ENCODE peak calls at places on chromosomes 2 and 18, in ten cellular contexts. One of them, this sample, is unnamed.

GRCh38 chr2:105404736-105405135 is 5.9 kb upstream of the FHL2 start:
- DNase-seq in AG04450: no peak
- DNase-seq in cardiac muscle cell: no peak
- DNase-seq in stimulated activated CD4-positive, alpha-beta T cell treated with anti-CD3 and anti-CD28 coated beads, TNF-alpha, amount 100 ng/mL, for 4 hours: no peak
- DNase-seq in germinal center: no peak
- DNase-seq in activated T-cell treated with anti-CD3 and anti-CD28 coated beads for 4 hours: no peak
- DNase-seq in HEK293T: no peak
- DNase-seq in activated CD4-positive, alpha-beta T cell treated with anti-CD3 and anti-CD28 coated beads, Interleukin-2, amount 10 ng/mL, durations not matched to agents 7 days and 5 days: no peak
- DNase-seq in Kasumi-1: no peak
- DNase-seq in naive B cell: no peak
- DNase-seq in this sample: no peak

GRCh38 chr2:160142472-160142871 is 57.6 kb downstream of the ITGB6 start:
- DNase-seq in Kasumi-1: no peak
- DNase-seq in AG04450: no peak
- DNase-seq in stimulated activated CD4-positive, alpha-beta T cell treated with anti-CD3 and anti-CD28 coated beads, TNF-alpha, amount 100 ng/mL, for 4 hours: no peak
- DNase-seq in HEK293T: no peak
- DNase-seq in cardiac muscle cell: no peak
- DNase-seq in activated T-cell treated with anti-CD3 and anti-CD28 coated beads for 4 hours: no peak
- DNase-seq in activated CD4-positive, alpha-beta T cell treated with anti-CD3 and anti-CD28 coated beads, Interleukin-2, amount 10 ng/mL, durations not matched to agents 7 days and 5 days: no peak
- DNase-seq in naive B cell: no peak
- DNase-seq in germinal center: no peak
- DNase-seq in this sample: no peak

GRCh38 chr18:59565957-59566356 is 131.3 kb downstream of the CCBE1 start:
- DNase-seq in germinal center: no peak
- DNase-seq in Kasumi-1: no peak
- DNase-seq in cardiac muscle cell: no peak
- DNase-seq in naive B cell: no peak
- DNase-seq in AG04450: no peak
- DNase-seq in stimulated activated CD4-positive, alpha-beta T cell treated with anti-CD3 and anti-CD28 coated beads, TNF-alpha, amount 100 ng/mL, for 4 hours: no peak
- DNase-seq in HEK293T: no peak
- DNase-seq in activated T-cell treated with anti-CD3 and anti-CD28 coated beads for 4 hours: no peak
- DNase-seq in activated CD4-positive, alpha-beta T cell treated with anti-CD3 and anti-CD28 coated beads, Interleukin-2, amount 10 ng/mL, durations not matched to agents 7 days and 5 days: no peak
- DNase-seq in this sample: no peak

GRCh38 chr18:23943903-23944624 is 70.5 kb upstream of the TTC39C start:
- DNase-seq in naive B cell: no peak
- DNase-seq in activated T-cell treated with anti-CD3 and anti-CD28 coated beads for 4 hours: no peak
- DNase-seq in Kasumi-1: no peak
- DNase-seq in stimulated activated CD4-positive, alpha-beta T cell treated with anti-CD3 and anti-CD28 coated beads, TNF-alpha, amount 100 ng/mL, for 4 hours: no peak
- DNase-seq in HEK293T: no peak
- DNase-seq in activated CD4-positive, alpha-beta T cell treated with anti-CD3 and anti-CD28 coated beads, Interleukin-2, amount 10 ng/mL, durations not matched to agents 7 days and 5 days: no peak
- DNase-seq in AG04450: peak; percentile 47
- DNase-seq in germinal center: no peak
- DNase-seq in cardiac muscle cell: no peak
- DNase-seq in this sample: no peak

GRCh38 chr2:9656270-9656766 is 25.5 kb upstream of the YWHAQ start:
- DNase-seq in AG04450: peak; percentile 87
- DNase-seq in activated CD4-positive, alpha-beta T cell treated with anti-CD3 and anti-CD28 coated beads, Interleukin-2, amount 10 ng/mL, durations not matched to agents 7 days and 5 days: peak; percentile 71
- DNase-seq in cardiac muscle cell: no peak
- DNase-seq in germinal center: no peak
- DNase-seq in naive B cell: no peak
- DNase-seq in activated T-cell treated with anti-CD3 and anti-CD28 coated beads for 4 hours: peak; percentile 14
- DNase-seq in Kasumi-1: peak; percentile 20
- DNase-seq in HEK293T: no peak
- DNase-seq in stimulated activated CD4-positive, alpha-beta T cell treated with anti-CD3 and anti-CD28 coated beads, TNF-alpha, amount 100 ng/mL, for 4 hours: peak; percentile 29
- DNase-seq in this sample: peak; percentile 54

GRCh38 chr18:9017900-9018217 is 84.6 kb upstream of the NDUFV2 start:
- DNase-seq in activated CD4-positive, alpha-beta T cell treated with anti-CD3 and anti-CD28 coated beads, Interleukin-2, amount 10 ng/mL, durations not matched to agents 7 days and 5 days: no peak
- DNase-seq in cardiac muscle cell: no peak
- DNase-seq in HEK293T: no peak
- DNase-seq in stimulated activated CD4-positive, alpha-beta T cell treated with anti-CD3 and anti-CD28 coated beads, TNF-alpha, amount 100 ng/mL, for 4 hours: no peak
- DNase-seq in AG04450: no peak
- DNase-seq in naive B cell: no peak
- DNase-seq in Kasumi-1: no peak
- DNase-seq in germinal center: no peak
- DNase-seq in activated T-cell treated with anti-CD3 and anti-CD28 coated beads for 4 hours: no peak
- DNase-seq in this sample: no peak

GRCh38 chr18:78827141-78827540 is 152.5 kb upstream of the SALL3 start:
- DNase-seq in AG04450: no peak
- DNase-seq in naive B cell: no peak
- DNase-seq in HEK293T: no peak
- DNase-seq in stimulated activated CD4-positive, alpha-beta T cell treated with anti-CD3 and anti-CD28 coated beads, TNF-alpha, amount 100 ng/mL, for 4 hours: no peak
- DNase-seq in cardiac muscle cell: no peak
- DNase-seq in Kasumi-1: no peak
- DNase-seq in activated CD4-positive, alpha-beta T cell treated with anti-CD3 and anti-CD28 coated beads, Interleukin-2, amount 10 ng/mL, durations not matched to agents 7 days and 5 days: no peak
- DNase-seq in activated T-cell treated with anti-CD3 and anti-CD28 coated beads for 4 hours: no peak
- DNase-seq in germinal center: no peak
- DNase-seq in this sample: no peak

GRCh38 chr2:214465386-214466146 is 54.7 kb downstream of the VWC2L start:
- DNase-seq in germinal center: no peak
- DNase-seq in Kasumi-1: no peak
- DNase-seq in HEK293T: no peak
- DNase-seq in naive B cell: no peak
- DNase-seq in activated CD4-positive, alpha-beta T cell treated with anti-CD3 and anti-CD28 coated beads, Interleukin-2, amount 10 ng/mL, durations not matched to agents 7 days and 5 days: no peak
- DNase-seq in cardiac muscle cell: no peak
- DNase-seq in AG04450: peak; percentile 11
- DNase-seq in stimulated activated CD4-positive, alpha-beta T cell treated with anti-CD3 and anti-CD28 coated beads, TNF-alpha, amount 100 ng/mL, for 4 hours: no peak
- DNase-seq in activated T-cell treated with anti-CD3 and anti-CD28 coated beads for 4 hours: no peak
- DNase-seq in this sample: no peak

GRCh38 chr18:69747388-69747787 is 200.3 kb downstream of the CD226 start:
- DNase-seq in Kasumi-1: no peak
- DNase-seq in AG04450: no peak
- DNase-seq in naive B cell: no peak
- DNase-seq in cardiac muscle cell: no peak
- DNase-seq in stimulated activated CD4-positive, alpha-beta T cell treated with anti-CD3 and anti-CD28 coated beads, TNF-alpha, amount 100 ng/mL, for 4 hours: no peak
- DNase-seq in HEK293T: no peak
- DNase-seq in germinal center: no peak
- DNase-seq in activated T-cell treated with anti-CD3 and anti-CD28 coated beads for 4 hours: no peak
- DNase-seq in activated CD4-positive, alpha-beta T cell treated with anti-CD3 and anti-CD28 coated beads, Interleukin-2, amount 10 ng/mL, durations not matched to agents 7 days and 5 days: no peak
- DNase-seq in this sample: no peak

GRCh38 chr2:12180046-12180445 is 433.6 kb downstream of the LPIN1 start:
- DNase-seq in cardiac muscle cell: no peak
- DNase-seq in stimulated activated CD4-positive, alpha-beta T cell treated with anti-CD3 and anti-CD28 coated beads, TNF-alpha, amount 100 ng/mL, for 4 hours: no peak
- DNase-seq in activated T-cell treated with anti-CD3 and anti-CD28 coated beads for 4 hours: no peak
- DNase-seq in naive B cell: no peak
- DNase-seq in germinal center: no peak
- DNase-seq in AG04450: no peak
- DNase-seq in HEK293T: no peak
- DNase-seq in activated CD4-positive, alpha-beta T cell treated with anti-CD3 and anti-CD28 coated beads, Interleukin-2, amount 10 ng/mL, durations not matched to agents 7 days and 5 days: no peak
- DNase-seq in Kasumi-1: no peak
- DNase-seq in this sample: no peak

GRCh38 chr2:54404270-54404669 is 51.9 kb upstream of the SPTBN1 start:
- DNase-seq in stimulated activated CD4-positive, alpha-beta T cell treated with anti-CD3 and anti-CD28 coated beads, TNF-alpha, amount 100 ng/mL, for 4 hours: no peak
- DNase-seq in naive B cell: no peak
- DNase-seq in AG04450: no peak
- DNase-seq in cardiac muscle cell: no peak
- DNase-seq in HEK293T: no peak
- DNase-seq in activated CD4-positive, alpha-beta T cell treated with anti-CD3 and anti-CD28 coated beads, Interleukin-2, amount 10 ng/mL, durations not matched to agents 7 days and 5 days: no peak
- DNase-seq in activated T-cell treated with anti-CD3 and anti-CD28 coated beads for 4 hours: no peak
- DNase-seq in Kasumi-1: no peak
- DNase-seq in germinal center: no peak
- DNase-seq in this sample: no peak

GRCh38 chr2:88483200-88483599 is 30.7 kb upstream of the FOXI3 start:
- DNase-seq in stimulated activated CD4-positive, alpha-beta T cell treated with anti-CD3 and anti-CD28 coated beads, TNF-alpha, amount 100 ng/mL, for 4 hours: no peak
- DNase-seq in cardiac muscle cell: no peak
- DNase-seq in germinal center: no peak
- DNase-seq in AG04450: no peak
- DNase-seq in Kasumi-1: no peak
- DNase-seq in HEK293T: no peak
- DNase-seq in naive B cell: no peak
- DNase-seq in activated CD4-positive, alpha-beta T cell treated with anti-CD3 and anti-CD28 coated beads, Interleukin-2, amount 10 ng/mL, durations not matched to agents 7 days and 5 days: no peak
- DNase-seq in activated T-cell treated with anti-CD3 and anti-CD28 coated beads for 4 hours: no peak
- DNase-seq in this sample: no peak

GRCh38 chr2:97931118-97931850 is 64.5 kb downstream of the TMEM131 start:
- DNase-seq in cardiac muscle cell: no peak
- DNase-seq in activated T-cell treated with anti-CD3 and anti-CD28 coated beads for 4 hours: no peak
- DNase-seq in stimulated activated CD4-positive, alpha-beta T cell treated with anti-CD3 and anti-CD28 coated beads, TNF-alpha, amount 100 ng/mL, for 4 hours: no peak
- DNase-seq in naive B cell: no peak
- DNase-seq in AG04450: no peak
- DNase-seq in HEK293T: no peak
- DNase-seq in Kasumi-1: no peak
- DNase-seq in germinal center: peak; percentile 38
- DNase-seq in activated CD4-positive, alpha-beta T cell treated with anti-CD3 and anti-CD28 coated beads, Interleukin-2, amount 10 ng/mL, durations not matched to agents 7 days and 5 days: no peak
- DNase-seq in this sample: no peak

GRCh38 chr2:171522057-171522803 is at the start of gene CYBRD1:
- DNase-seq in naive B cell: no peak
- DNase-seq in cardiac muscle cell: peak; percentile 43
- DNase-seq in AG04450: peak; percentile 58
- DNase-seq in activated CD4-positive, alpha-beta T cell treated with anti-CD3 and anti-CD28 coated beads, Interleukin-2, amount 10 ng/mL, durations not matched to agents 7 days and 5 days: no peak
- DNase-seq in Kasumi-1: peak; percentile 94
- DNase-seq in germinal center: peak; percentile 18
- DNase-seq in stimulated activated CD4-positive, alpha-beta T cell treated with anti-CD3 and anti-CD28 coated beads, TNF-alpha, amount 100 ng/mL, for 4 hours: no peak
- DNase-seq in HEK293T: peak; percentile 25
- DNase-seq in activated T-cell treated with anti-CD3 and anti-CD28 coated beads for 4 hours: no peak
- DNase-seq in this sample: no peak

GRCh38 chr18:23194150-23194968 is 59.1 kb downstream of the CABLES1 start:
- DNase-seq in cardiac muscle cell: no peak
- DNase-seq in Kasumi-1: no peak
- DNase-seq in activated CD4-positive, alpha-beta T cell treated with anti-CD3 and anti-CD28 coated beads, Interleukin-2, amount 10 ng/mL, durations not matched to agents 7 days and 5 days: no peak
- DNase-seq in stimulated activated CD4-positive, alpha-beta T cell treated with anti-CD3 and anti-CD28 coated beads, TNF-alpha, amount 100 ng/mL, for 4 hours: no peak
- DNase-seq in HEK293T: no peak
- DNase-seq in AG04450: no peak
- DNase-seq in naive B cell: no peak
- DNase-seq in germinal center: no peak
- DNase-seq in activated T-cell treated with anti-CD3 and anti-CD28 coated beads for 4 hours: no peak
- DNase-seq in this sample: no peak

GRCh38 chr2:186995092-186995491 is 146.1 kb upstream of the ZSWIM2 start:
- DNase-seq in Kasumi-1: no peak
- DNase-seq in activated CD4-positive, alpha-beta T cell treated with anti-CD3 and anti-CD28 coated beads, Interleukin-2, amount 10 ng/mL, durations not matched to agents 7 days and 5 days: no peak
- DNase-seq in germinal center: no peak
- DNase-seq in AG04450: no peak
- DNase-seq in cardiac muscle cell: no peak
- DNase-seq in naive B cell: no peak
- DNase-seq in HEK293T: no peak
- DNase-seq in activated T-cell treated with anti-CD3 and anti-CD28 coated beads for 4 hours: no peak
- DNase-seq in stimulated activated CD4-positive, alpha-beta T cell treated with anti-CD3 and anti-CD28 coated beads, TNF-alpha, amount 100 ng/mL, for 4 hours: no peak
- DNase-seq in this sample: no peak

GRCh38 chr2:168796583-168797285 is 5.7 kb upstream of the NOSTRIN start:
- DNase-seq in stimulated activated CD4-positive, alpha-beta T cell treated with anti-CD3 and anti-CD28 coated beads, TNF-alpha, amount 100 ng/mL, for 4 hours: no peak
- DNase-seq in cardiac muscle cell: no peak
- DNase-seq in activated CD4-positive, alpha-beta T cell treated with anti-CD3 and anti-CD28 coated beads, Interleukin-2, amount 10 ng/mL, durations not matched to agents 7 days and 5 days: no peak
- DNase-seq in AG04450: no peak
- DNase-seq in germinal center: no peak
- DNase-seq in naive B cell: no peak
- DNase-seq in HEK293T: no peak
- DNase-seq in activated T-cell treated with anti-CD3 and anti-CD28 coated beads for 4 hours: no peak
- DNase-seq in Kasumi-1: no peak
- DNase-seq in this sample: no peak

GRCh38 chr2:240825476-240825875 is 5.5 kb upstream of the KIF1A start:
- DNase-seq in cardiac muscle cell: no peak
- DNase-seq in AG04450: no peak
- DNase-seq in naive B cell: no peak
- DNase-seq in activated T-cell treated with anti-CD3 and anti-CD28 coated beads for 4 hours: no peak
- DNase-seq in germinal center: no peak
- DNase-seq in Kasumi-1: no peak
- DNase-seq in stimulated activated CD4-positive, alpha-beta T cell treated with anti-CD3 and anti-CD28 coated beads, TNF-alpha, amount 100 ng/mL, for 4 hours: no peak
- DNase-seq in HEK293T: no peak
- DNase-seq in activated CD4-positive, alpha-beta T cell treated with anti-CD3 and anti-CD28 coated beads, Interleukin-2, amount 10 ng/mL, durations not matched to agents 7 days and 5 days: no peak
- DNase-seq in this sample: no peak

GRCh38 chr2:29253495-29253894 is 138.3 kb downstream of the CLIP4 start:
- DNase-seq in AG04450: no peak
- DNase-seq in activated T-cell treated with anti-CD3 and anti-CD28 coated beads for 4 hours: no peak
- DNase-seq in activated CD4-positive, alpha-beta T cell treated with anti-CD3 and anti-CD28 coated beads, Interleukin-2, amount 10 ng/mL, durations not matched to agents 7 days and 5 days: no peak
- DNase-seq in stimulated activated CD4-positive, alpha-beta T cell treated with anti-CD3 and anti-CD28 coated beads, TNF-alpha, amount 100 ng/mL, for 4 hours: no peak
- DNase-seq in cardiac muscle cell: no peak
- DNase-seq in HEK293T: no peak
- DNase-seq in naive B cell: no peak
- DNase-seq in germinal center: no peak
- DNase-seq in Kasumi-1: no peak
- DNase-seq in this sample: no peak

GRCh38 chr2:141968377-141968920 is 162.4 kb downstream of the LRP1B start:
- DNase-seq in Kasumi-1: no peak
- DNase-seq in germinal center: no peak
- DNase-seq in activated CD4-positive, alpha-beta T cell treated with anti-CD3 and anti-CD28 coated beads, Interleukin-2, amount 10 ng/mL, durations not matched to agents 7 days and 5 days: no peak
- DNase-seq in AG04450: no peak
- DNase-seq in stimulated activated CD4-positive, alpha-beta T cell treated with anti-CD3 and anti-CD28 coated beads, TNF-alpha, amount 100 ng/mL, for 4 hours: no peak
- DNase-seq in naive B cell: no peak
- DNase-seq in cardiac muscle cell: no peak
- DNase-seq in activated T-cell treated with anti-CD3 and anti-CD28 coated beads for 4 hours: no peak
- DNase-seq in HEK293T: no peak
- DNase-seq in this sample: no peak

GRCh38 chr2:95761556-95761955 is 169.8 kb downstream of the TRIM43 start:
- DNase-seq in AG04450: no peak
- DNase-seq in germinal center: no peak
- DNase-seq in naive B cell: no peak
- DNase-seq in Kasumi-1: no peak
- DNase-seq in activated CD4-positive, alpha-beta T cell treated with anti-CD3 and anti-CD28 coated beads, Interleukin-2, amount 10 ng/mL, durations not matched to agents 7 days and 5 days: no peak
- DNase-seq in stimulated activated CD4-positive, alpha-beta T cell treated with anti-CD3 and anti-CD28 coated beads, TNF-alpha, amount 100 ng/mL, for 4 hours: no peak
- DNase-seq in cardiac muscle cell: no peak
- DNase-seq in HEK293T: no peak
- DNase-seq in activated T-cell treated with anti-CD3 and anti-CD28 coated beads for 4 hours: no peak
- DNase-seq in this sample: no peak

GRCh38 chr18:37395631-37396030 is 170.0 kb downstream of the CELF4 start:
- DNase-seq in HEK293T: no peak
- DNase-seq in activated CD4-positive, alpha-beta T cell treated with anti-CD3 and anti-CD28 coated beads, Interleukin-2, amount 10 ng/mL, durations not matched to agents 7 days and 5 days: no peak
- DNase-seq in AG04450: no peak
- DNase-seq in activated T-cell treated with anti-CD3 and anti-CD28 coated beads for 4 hours: no peak
- DNase-seq in Kasumi-1: no peak
- DNase-seq in cardiac muscle cell: no peak
- DNase-seq in naive B cell: no peak
- DNase-seq in stimulated activated CD4-positive, alpha-beta T cell treated with anti-CD3 and anti-CD28 coated beads, TNF-alpha, amount 100 ng/mL, for 4 hours: no peak
- DNase-seq in germinal center: no peak
- DNase-seq in this sample: no peak

GRCh38 chr2:194363295-194363694 is 1293.7 kb upstream of the SLC39A10 start:
- DNase-seq in cardiac muscle cell: no peak
- DNase-seq in activated CD4-positive, alpha-beta T cell treated with anti-CD3 and anti-CD28 coated beads, Interleukin-2, amount 10 ng/mL, durations not matched to agents 7 days and 5 days: no peak
- DNase-seq in AG04450: no peak
- DNase-seq in activated T-cell treated with anti-CD3 and anti-CD28 coated beads for 4 hours: no peak
- DNase-seq in Kasumi-1: no peak
- DNase-seq in stimulated activated CD4-positive, alpha-beta T cell treated with anti-CD3 and anti-CD28 coated beads, TNF-alpha, amount 100 ng/mL, for 4 hours: no peak
- DNase-seq in germinal center: no peak
- DNase-seq in HEK293T: no peak
- DNase-seq in naive B cell: no peak
- DNase-seq in this sample: no peak

GRCh38 chr2:46337208-46337994 is 40.2 kb downstream of the EPAS1 start:
- DNase-seq in AG04450: no peak
- DNase-seq in naive B cell: no peak
- DNase-seq in HEK293T: no peak
- DNase-seq in stimulated activated CD4-positive, alpha-beta T cell treated with anti-CD3 and anti-CD28 coated beads, TNF-alpha, amount 100 ng/mL, for 4 hours: no peak
- DNase-seq in cardiac muscle cell: no peak
- DNase-seq in activated CD4-positive, alpha-beta T cell treated with anti-CD3 and anti-CD28 coated beads, Interleukin-2, amount 10 ng/mL, durations not matched to agents 7 days and 5 days: peak; percentile 15
- DNase-seq in activated T-cell treated with anti-CD3 and anti-CD28 coated beads for 4 hours: no peak
- DNase-seq in germinal center: no peak
- DNase-seq in Kasumi-1: no peak
- DNase-seq in this sample: no peak

GRCh38 chr2:27622921-27623384 is 5.9 kb downstream of the CCDC121 start:
- DNase-seq in AG04450: peak; percentile 42
- DNase-seq in stimulated activated CD4-positive, alpha-beta T cell treated with anti-CD3 and anti-CD28 coated beads, TNF-alpha, amount 100 ng/mL, for 4 hours: no peak
- DNase-seq in HEK293T: no peak
- DNase-seq in cardiac muscle cell: no peak
- DNase-seq in activated T-cell treated with anti-CD3 and anti-CD28 coated beads for 4 hours: no peak
- DNase-seq in Kasumi-1: no peak
- DNase-seq in germinal center: no peak
- DNase-seq in naive B cell: no peak
- DNase-seq in activated CD4-positive, alpha-beta T cell treated with anti-CD3 and anti-CD28 coated beads, Interleukin-2, amount 10 ng/mL, durations not matched to agents 7 days and 5 days: no peak
- DNase-seq in this sample: no peak

GRCh38 chr2:171837736-171838135 is 56.3 kb downstream of the SLC25A12 start:
- DNase-seq in HEK293T: no peak
- DNase-seq in activated CD4-positive, alpha-beta T cell treated with anti-CD3 and anti-CD28 coated beads, Interleukin-2, amount 10 ng/mL, durations not matched to agents 7 days and 5 days: no peak
- DNase-seq in cardiac muscle cell: no peak
- DNase-seq in naive B cell: no peak
- DNase-seq in germinal center: no peak
- DNase-seq in AG04450: no peak
- DNase-seq in activated T-cell treated with anti-CD3 and anti-CD28 coated beads for 4 hours: no peak
- DNase-seq in stimulated activated CD4-positive, alpha-beta T cell treated with anti-CD3 and anti-CD28 coated beads, TNF-alpha, amount 100 ng/mL, for 4 hours: no peak
- DNase-seq in Kasumi-1: no peak
- DNase-seq in this sample: no peak

GRCh38 chr18:12391487-12392136 is 14.6 kb upstream of the AFG3L2 start:
- DNase-seq in naive B cell: peak; percentile 36
- DNase-seq in germinal center: peak; percentile 49
- DNase-seq in AG04450: peak; percentile 42
- DNase-seq in HEK293T: peak; percentile 61
- DNase-seq in cardiac muscle cell: peak; percentile 80
- DNase-seq in activated T-cell treated with anti-CD3 and anti-CD28 coated beads for 4 hours: peak; percentile 36
- DNase-seq in stimulated activated CD4-positive, alpha-beta T cell treated with anti-CD3 and anti-CD28 coated beads, TNF-alpha, amount 100 ng/mL, for 4 hours: no peak
- DNase-seq in activated CD4-positive, alpha-beta T cell treated with anti-CD3 and anti-CD28 coated beads, Interleukin-2, amount 10 ng/mL, durations not matched to agents 7 days and 5 days: peak; percentile 67
- DNase-seq in Kasumi-1: peak; percentile 81
- DNase-seq in this sample: no peak

GRCh38 chr2:27723372-27724144 is 48.0 kb upstream of the MRPL33 start:
- DNase-seq in cardiac muscle cell: peak; percentile 81
- DNase-seq in Kasumi-1: peak; percentile 65
- DNase-seq in HEK293T: peak; percentile 79
- DNase-seq in activated CD4-positive, alpha-beta T cell treated with anti-CD3 and anti-CD28 coated beads, Interleukin-2, amount 10 ng/mL, durations not matched to agents 7 days and 5 days: peak; percentile 34
- DNase-seq in germinal center: peak; percentile 48
- DNase-seq in stimulated activated CD4-positive, alpha-beta T cell treated with anti-CD3 and anti-CD28 coated beads, TNF-alpha, amount 100 ng/mL, for 4 hours: no peak
- DNase-seq in AG04450: peak; percentile 46
- DNase-seq in naive B cell: no peak
- DNase-seq in activated T-cell treated with anti-CD3 and anti-CD28 coated beads for 4 hours: no peak
- DNase-seq in this sample: no peak